ENCODE peak calls at places on chromosome X, in seven cellular contexts. F is fibroblast of pulmonary artery, J is mammary epithelial cell, B is PC-9, V is bronchial epithelial cell, I is mucosa of descending colon, O is breast epithelium. Y is an unnamed sample.

GRCh38 chrX:108224727-108225455 is 133.3 kb downstream of the ATG4A start:
- DNase-seq in F (peak; percentile 48), J (no peak), B (peak; percentile 7), V (peak; percentile 30), I (no peak), O (no peak), Y (peak; percentile 39)

GRCh38 chrX:132266583-132267355 is 47.5 kb upstream of the RAP2C start:
- DNase-seq in F (peak; percentile 49), J (peak; percentile 17), B (no peak), V (peak; percentile 57), I (no peak), O (no peak), Y (no peak)

GRCh38 chrX:153828308-153828707 is 2.0 kb downstream of the PDZD4 start:
- DNase-seq in F (no peak), J (no peak), B (no peak), V (no peak), I (no peak), O (no peak), Y (no peak)

GRCh38 chrX:31331928-31332327 is 260.1 kb upstream of the FTHL17 start:
- DNase-seq in F (no peak), J (peak; percentile 11), B (no peak), V (peak; percentile 63), I (no peak), O (no peak), Y (no peak)

GRCh38 chrX:63754141-63754859 is 30.7 kb downstream of the ARHGEF9 start:
- DNase-seq in F (peak; percentile 29), J (peak; percentile 29), B (peak; percentile 12), V (peak; percentile 5), I (no peak), O (no peak), Y (no peak)

GRCh38 chrX:27444093-27444908 is 18.8 kb downstream of the PPP4R3C start:
- DNase-seq in F (no peak), J (peak; percentile 2), B (no peak), V (no peak), I (no peak), O (no peak), Y (no peak)

GRCh38 chrX:124441971-124442370 is 95.6 kb downstream of the SH2D1A start:
- DNase-seq in F (no peak), J (no peak), B (no peak), V (no peak), I (no peak), O (no peak), Y (no peak)

GRCh38 chrX:132199941-132200340 is 19.3 kb downstream of the RAP2C start:
- DNase-seq in F (no peak), J (no peak), B (no peak), V (no peak), I (no peak), O (no peak), Y (no peak)

GRCh38 chrX:43707812-43708548 is 51.9 kb downstream of the MAOA start:
- DNase-seq in F (peak; percentile 80), J (no peak), B (no peak), V (peak; percentile 44), I (no peak), O (no peak), Y (no peak)

GRCh38 chrX:70030242-70030823 is 19.4 kb downstream of the AWAT2 start:
- DNase-seq in F (peak; percentile 78), J (peak; percentile 51), B (peak; percentile 7), V (peak; percentile 40), I (no peak), O (no peak), Y (no peak)

GRCh38 chrX:22952011-22952410 is 47.7 kb upstream of the DDX53 start:
- DNase-seq in F (peak; percentile 61), J (no peak), B (no peak), V (no peak), I (no peak), O (no peak), Y (no peak)

GRCh38 chrX:36950495-36951253 is 57.5 kb upstream of the FAM47C start:
- DNase-seq in F (no peak), J (no peak), B (no peak), V (no peak), I (no peak), O (no peak), Y (no peak)

GRCh38 chrX:130786030-130786429 is 117.0 kb downstream of the ENOX2 start:
- DNase-seq in F (no peak), J (no peak), B (no peak), V (no peak), I (no peak), O (no peak), Y (no peak)

GRCh38 chrX:96688789-96689188 is 4.1 kb downstream of the DIAPH2 start:
- DNase-seq in F (no peak), J (no peak), B (no peak), V (no peak), I (no peak), O (no peak), Y (no peak)

GRCh38 chrX:13658602-13659001 is 5.7 kb downstream of the TCEANC start:
- DNase-seq in F (peak; percentile 69), J (peak; percentile 51), B (no peak), V (peak; percentile 50), I (no peak), O (no peak), Y (no peak)

GRCh38 chrX:119986203-119986602 is 42.7 kb upstream of the NKAP start:
- DNase-seq in F (no peak), J (no peak), B (no peak), V (no peak), I (no peak), O (no peak), Y (no peak)

GRCh38 chrX:119989905-119990408 is 46.4 kb upstream of the NKAP start:
- DNase-seq in F (no peak), J (no peak), B (no peak), V (no peak), I (no peak), O (no peak), Y (no peak)

GRCh38 chrX:119996069-119996468 is 52.5 kb upstream of the NKAP start:
- DNase-seq in F (no peak), J (no peak), B (no peak), V (no peak), I (no peak), O (no peak), Y (no peak)

GRCh38 chrX:119990409-119990994 is 47.0 kb upstream of the NKAP start:
- DNase-seq in F (no peak), J (no peak), B (no peak), V (no peak), I (peak; percentile 51), O (no peak), Y (no peak)

DNA sequence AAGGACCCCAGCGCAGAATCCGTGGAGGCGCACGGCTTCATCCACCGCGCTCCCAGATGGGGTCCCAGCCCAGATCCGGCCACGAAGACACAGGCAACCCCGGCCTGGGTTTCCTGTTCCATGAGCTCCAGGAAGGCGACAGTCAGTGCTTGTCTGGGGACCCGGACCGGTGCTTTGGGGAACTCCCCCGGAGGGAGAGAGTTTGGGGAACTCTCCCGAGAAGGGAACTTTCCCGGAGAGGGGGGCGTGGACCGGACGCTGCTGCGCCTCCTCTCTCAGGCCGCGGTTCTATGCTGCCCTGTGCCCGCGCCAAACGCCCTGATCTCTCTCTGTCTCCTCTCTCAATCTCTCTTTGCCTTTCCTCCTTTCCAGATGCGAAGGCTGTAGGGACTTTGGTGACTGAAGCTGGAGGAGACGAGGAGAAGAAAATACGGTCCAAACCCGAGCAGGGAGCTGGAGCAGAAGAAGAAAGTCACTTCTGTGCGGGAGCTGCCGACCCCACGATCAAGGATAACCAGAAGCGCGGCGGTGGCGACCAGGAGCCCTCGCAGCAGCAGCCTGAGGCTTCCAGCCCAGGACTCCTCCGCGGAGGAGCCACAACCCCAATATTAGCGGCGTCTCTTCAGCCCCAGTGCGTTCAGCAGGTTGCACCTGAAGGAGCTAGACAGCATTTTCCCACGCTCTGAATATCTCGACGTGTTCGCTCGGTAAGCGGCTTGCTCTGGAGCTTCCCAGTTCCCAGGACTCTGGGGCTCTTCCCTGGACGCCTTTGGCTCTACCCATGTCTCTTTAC is 47.6 kb upstream of the NKAP start:
- DNase-seq in F (no peak), J (no peak), B (no peak), V (no peak), I (no peak), O (no peak), Y (no peak)
- TF ChIP-seq CTCF in F (no peak), J (no peak), B (no peak), V (no peak), I (no peak), O (no peak), Y (no peak)

GRCh38 chrX:109384569-109385174 is 97.2 kb downstream of the GUCY2F start:
- DNase-seq in F (peak; percentile 61), J (no peak), B (no peak), V (no peak), I (no peak), O (no peak), Y (no peak)
- TF ChIP-seq CTCF in F (peak; percentile 50), J (peak; percentile 63), B (peak; percentile 69), V (peak; percentile 36), I (no peak), O (no peak), Y (peak; percentile 66)

GRCh38 chrX:5876984-5877655 is 351.5 kb downstream of the NLGN4X start:
- DNase-seq in F (no peak), J (peak; percentile 30), B (no peak), V (peak; percentile 0), I (no peak), O (no peak), Y (no peak)
- TF ChIP-seq CTCF in F (no peak), J (peak; percentile 77), B (peak; percentile 68), V (no peak), I (no peak), O (no peak), Y (peak; percentile 73)

DNA sequence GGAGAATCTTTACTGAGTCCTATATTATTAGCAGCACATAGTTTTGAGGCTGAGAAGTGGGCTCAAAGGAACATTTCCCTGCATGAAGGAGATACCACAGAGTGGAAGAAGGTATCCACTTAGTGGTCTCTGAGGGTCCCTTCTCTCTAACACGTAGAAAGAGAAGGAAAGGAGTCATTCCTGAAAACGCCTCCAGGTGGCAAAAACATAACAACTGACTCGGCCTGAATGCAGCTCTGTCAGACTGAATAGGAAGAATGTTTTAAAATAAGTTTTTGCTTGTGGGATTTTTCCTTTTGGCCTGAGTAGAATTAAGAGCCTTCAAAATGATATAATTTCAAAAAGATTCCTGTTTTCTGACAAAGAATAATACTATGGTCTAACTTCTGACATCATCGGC is 23.3 kb downstream of the RPGR start:
- DNase-seq in F (peak; percentile 61), J (no peak), B (no peak), V (no peak), I (no peak), O (no peak), Y (no peak)
- TF ChIP-seq CTCF in F (peak; percentile 50), J (peak; percentile 46), B (no peak), V (peak; percentile 14), I (no peak), O (no peak), Y (no peak)

Y was measured in mesothelial cell of epicardium.